ENCODE peak calls at places on chromosomes 16 and 17, in eight cellular contexts. P is activated CD8-positive, alpha-beta memory T cell treated with anti-CD3 and anti-CD28 coated beads for 24 hours; B is AG09319; C is B cell; E is NCI-H510A treated with DMSO at 0.1 percent for 48 hours; T is GM13976; L is NCI-H69; Z is EL. S is an unnamed sample.

GRCh38 chr17:49076575-49077384 is 55.8 kb upstream of the B4GALNT2 start:
- DNase-seq in P (no peak), B (peak; percentile 16), C (no peak), E (no peak), T (no peak), L (no peak), Z (peak; percentile 85), S (peak; percentile 76)

GRCh38 chr17:39001703-39002637 is 34.8 kb upstream of the FBXO47 start:
- DNase-seq in P (no peak), B (peak; percentile 80), C (no peak), E (no peak), T (no peak), L (peak; percentile 35), Z (peak; percentile 94), S (peak; percentile 89)

GRCh38 chr17:44324092-44324570 is 492 bp downstream of the SLC25A39 start:
- DNase-seq in P (peak; percentile 74), B (no peak), C (no peak), E (peak; percentile 4), T (peak; percentile 40), L (no peak), Z (peak; percentile 30), S (peak; percentile 43)

GRCh38 chr16:69367980-69368379 is 16.4 kb upstream of the TMED6 start:
- DNase-seq in P (peak; percentile 43), B (no peak), C (no peak), E (no peak), T (no peak), L (no peak), Z (no peak), S (no peak)

GRCh38 chr17:67379251-67379630 is 2.2 kb downstream of the PITPNC1 start:
- DNase-seq in P (peak; percentile 73), B (no peak), C (no peak), E (no peak), T (no peak), L (no peak), Z (no peak), S (no peak)

GRCh38 chr16:20940864-20941634 is 40.5 kb downstream of the LYRM1 start:
- DNase-seq in P (no peak), B (no peak), C (no peak), E (no peak), T (no peak), L (no peak), Z (no peak), S (no peak)

GRCh38 chr17:57484081-57484666 is 227.9 kb downstream of the MSI2 start:
- DNase-seq in P (no peak), B (peak; percentile 23), C (no peak), E (no peak), T (no peak), L (no peak), Z (peak; percentile 49), S (peak; percentile 66)

GRCh38 chr17:80441133-80441578 is 26.2 kb downstream of the ENDOV start:
- DNase-seq in P (peak; percentile 78), B (no peak), C (peak; percentile 52), E (no peak), T (peak; percentile 89), L (no peak), Z (peak; percentile 31), S (peak; percentile 80)

GRCh38 chr17:35856603-35857002 is 12.1 kb downstream of the HEATR9 start:
- DNase-seq in P (no peak), B (no peak), C (no peak), E (no peak), T (no peak), L (no peak), Z (no peak), S (no peak)

GRCh38 chr16:85234310-85235235 is 122.3 kb upstream of the CIBAR2 start:
- DNase-seq in P (no peak), B (peak; percentile 73), C (no peak), E (no peak), T (no peak), L (peak; percentile 86), Z (peak; percentile 74), S (peak; percentile 95)

GRCh38 chr17:69744512-69745098 is 330.1 kb downstream of the MAP2K6 start:
- DNase-seq in P (no peak), B (no peak), C (no peak), E (no peak), T (no peak), L (no peak), Z (no peak), S (no peak)

GRCh38 chr17:65896889-65897288 is 295.0 kb downstream of the CEP112 start:
- DNase-seq in P (no peak), B (no peak), C (no peak), E (peak; percentile 85), T (no peak), L (peak; percentile 92), Z (no peak), S (no peak)

GRCh38 chr17:61757168-61757567 is 106.2 kb downstream of the BRIP1 start:
- DNase-seq in P (no peak), B (no peak), C (no peak), E (peak; percentile 8), T (no peak), L (no peak), Z (no peak), S (no peak)

GRCh38 chr17:27497696-27498095 is 41.4 kb downstream of the KSR1 start:
- DNase-seq in P (no peak), B (no peak), C (no peak), E (no peak), T (no peak), L (no peak), Z (no peak), S (no peak)

GRCh38 chr16:72124761-72125634 is 31.4 kb downstream of the DHX38 start:
- DNase-seq in P (peak; percentile 83), B (peak; percentile 46), C (peak; percentile 78), E (peak; percentile 60), T (peak; percentile 79), L (peak; percentile 58), Z (peak; percentile 76), S (peak; percentile 86)

GRCh38 chr17:48048321-48049140 is at the start of gene NFE2L1:
- DNase-seq in P (no peak), B (peak; percentile 90), C (no peak), E (peak; percentile 98), T (peak; percentile 80), L (peak; percentile 93), Z (peak; percentile 97), S (peak; percentile 90)

GRCh38 chr16:254461-254860 is 19.8 kb downstream of the FAM234A start:
- DNase-seq in P (no peak), B (no peak), C (no peak), E (no peak), T (no peak), L (no peak), Z (no peak), S (no peak)

S was measured in AG20443.